ENCODE peak calls at places on chromosomes 1 and 21, in nine cellular contexts. One of them, this sample, is unnamed.

GRCh38 chr1:180597520-180597919 is 34.3 kb upstream of the XPR1 start:
- DNase-seq in stomach: no peak
- DNase-seq in glutamatergic neuron: no peak
- DNase-seq in coronary artery: no peak
- DNase-seq in MCF 10A: no peak
- DNase-seq in HCT116: no peak
- DNase-seq in tibial nerve: no peak
- DNase-seq in HepG2: no peak
- DNase-seq in mesothelial cell of epicardium: no peak
- DNase-seq in this sample: no peak

GRCh38 chr1:27057801-27058647 is 45.4 kb upstream of the TENT5B start:
- DNase-seq in HCT116: no peak
- DNase-seq in MCF 10A: no peak
- DNase-seq in mesothelial cell of epicardium: no peak
- DNase-seq in HepG2: no peak
- DNase-seq in glutamatergic neuron: peak
- DNase-seq in stomach: no peak
- DNase-seq in tibial nerve: no peak
- DNase-seq in coronary artery: no peak
- DNase-seq in this sample: no peak

GRCh38 chr1:165891461-165891860 is 64.0 kb downstream of the UCK2 start:
- DNase-seq in tibial nerve: no peak
- DNase-seq in coronary artery: no peak
- DNase-seq in stomach: no peak
- DNase-seq in HepG2: no peak
- DNase-seq in mesothelial cell of epicardium: no peak
- DNase-seq in MCF 10A: no peak
- DNase-seq in glutamatergic neuron: no peak
- DNase-seq in HCT116: no peak
- DNase-seq in this sample: no peak

GRCh38 chr1:235533476-235534168 is 29.4 kb upstream of the B3GALNT2 start:
- DNase-seq in mesothelial cell of epicardium: no peak
- DNase-seq in tibial nerve: no peak
- DNase-seq in HCT116: no peak
- DNase-seq in HepG2: no peak
- DNase-seq in coronary artery: no peak
- DNase-seq in glutamatergic neuron: no peak
- DNase-seq in MCF 10A: no peak
- DNase-seq in stomach: no peak
- DNase-seq in this sample: no peak

GRCh38 chr1:198268784-198269183 is 112.0 kb downstream of the NEK7 start:
- DNase-seq in glutamatergic neuron: no peak
- DNase-seq in tibial nerve: no peak
- DNase-seq in HCT116: no peak
- DNase-seq in stomach: no peak
- DNase-seq in MCF 10A: no peak
- DNase-seq in HepG2: no peak
- DNase-seq in coronary artery: no peak
- DNase-seq in mesothelial cell of epicardium: no peak
- DNase-seq in this sample: no peak

GRCh38 chr1:153150846-153151245 is at the start of gene SPRR2G:
- DNase-seq in coronary artery: no peak
- DNase-seq in HCT116: no peak
- DNase-seq in MCF 10A: no peak
- DNase-seq in tibial nerve: no peak
- DNase-seq in HepG2: no peak
- DNase-seq in stomach: no peak
- DNase-seq in mesothelial cell of epicardium: no peak
- DNase-seq in glutamatergic neuron: no peak
- DNase-seq in this sample: no peak

GRCh38 chr21:25234857-25235801 is 372.2 kb downstream of the MRPL39 start:
- DNase-seq in tibial nerve: no peak
- DNase-seq in HCT116: no peak
- DNase-seq in glutamatergic neuron: no peak
- DNase-seq in mesothelial cell of epicardium: no peak
- DNase-seq in MCF 10A: no peak
- DNase-seq in HepG2: no peak
- DNase-seq in coronary artery: no peak
- DNase-seq in stomach: no peak
- DNase-seq in this sample: no peak

GRCh38 chr21:44972821-44973220 is 33.0 kb downstream of the SLX9 start:
- DNase-seq in coronary artery: no peak
- DNase-seq in HepG2: no peak
- DNase-seq in tibial nerve: no peak
- DNase-seq in glutamatergic neuron: no peak
- DNase-seq in MCF 10A: no peak
- DNase-seq in HCT116: no peak
- DNase-seq in stomach: no peak
- DNase-seq in mesothelial cell of epicardium: no peak
- DNase-seq in this sample: no peak

GRCh38 chr1:95040032-95040525 is 32.7 kb downstream of the ALG14 start:
- DNase-seq in tibial nerve: no peak
- DNase-seq in HCT116: no peak
- DNase-seq in glutamatergic neuron: no peak
- DNase-seq in HepG2: no peak
- DNase-seq in stomach: no peak
- DNase-seq in coronary artery: no peak
- DNase-seq in MCF 10A: peak
- DNase-seq in mesothelial cell of epicardium: no peak
- DNase-seq in this sample: no peak

GRCh38 chr1:85579619-85580018 is 942 bp upstream of the CCN1 start:
- DNase-seq in glutamatergic neuron: no peak
- DNase-seq in MCF 10A: peak
- DNase-seq in mesothelial cell of epicardium: peak
- DNase-seq in coronary artery: no peak
- DNase-seq in HCT116: no peak
- DNase-seq in HepG2: no peak
- DNase-seq in stomach: no peak
- DNase-seq in tibial nerve: no peak
- DNase-seq in this sample: no peak

DNA sequence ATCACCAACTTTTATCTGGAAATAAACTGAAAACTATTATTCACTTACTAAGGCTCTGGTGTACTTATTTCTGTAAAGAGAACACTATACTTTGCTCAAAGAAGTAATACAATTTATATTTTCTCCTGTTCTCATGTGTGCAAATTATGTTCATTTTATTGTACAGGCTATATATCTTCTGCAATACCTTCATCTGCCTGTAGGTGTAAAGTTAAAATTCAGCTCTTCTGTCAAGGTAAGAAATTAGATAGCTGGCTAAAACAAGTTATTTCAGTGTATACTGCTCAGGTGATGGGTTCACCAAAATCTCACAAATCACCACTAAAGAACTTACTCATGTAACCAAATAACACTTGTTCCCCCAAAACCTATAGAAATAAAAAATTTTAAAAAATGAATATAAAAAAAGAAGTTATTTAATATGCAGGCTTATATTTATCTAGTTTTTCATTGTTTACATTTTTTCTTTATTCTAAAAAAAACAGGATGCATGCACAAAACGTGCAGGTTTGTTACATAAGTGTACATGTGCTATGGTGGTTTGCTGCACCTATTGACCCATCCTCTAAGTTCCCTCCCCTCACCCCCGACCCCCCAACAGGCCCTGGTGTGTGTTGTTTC is 81.5 kb downstream of the PTGER3 start:
- DNase-seq in tibial nerve: no peak
- DNase-seq in HepG2: peak
- DNase-seq in stomach: no peak
- DNase-seq in HCT116: peak
- DNase-seq in glutamatergic neuron: no peak
- DNase-seq in MCF 10A: peak
- DNase-seq in mesothelial cell of epicardium: no peak
- DNase-seq in coronary artery: no peak
- DNase-seq in this sample: no peak
- TF ChIP-seq CTCF in tibial nerve: peak
- TF ChIP-seq CTCF in HepG2: no peak
- TF ChIP-seq CTCF in stomach: no peak
- TF ChIP-seq CTCF in HCT116: peak
- TF ChIP-seq CTCF in glutamatergic neuron: peak
- TF ChIP-seq CTCF in MCF 10A: no peak
- TF ChIP-seq CTCF in mesothelial cell of epicardium: peak
- TF ChIP-seq CTCF in coronary artery: peak
- TF ChIP-seq CTCF in this sample: peak

GRCh38 chr1:156359973-156360372 is 9.0 kb upstream of the RHBG start:
- DNase-seq in tibial nerve: no peak
- DNase-seq in mesothelial cell of epicardium: no peak
- DNase-seq in MCF 10A: peak
- DNase-seq in coronary artery: no peak
- DNase-seq in stomach: no peak
- DNase-seq in HCT116: no peak
- DNase-seq in glutamatergic neuron: no peak
- DNase-seq in HepG2: no peak
- DNase-seq in this sample: no peak
- TF ChIP-seq CTCF in tibial nerve: no peak
- TF ChIP-seq CTCF in mesothelial cell of epicardium: no peak
- TF ChIP-seq CTCF in MCF 10A: no peak
- TF ChIP-seq CTCF in coronary artery: no peak
- TF ChIP-seq CTCF in stomach: no peak
- TF ChIP-seq CTCF in HCT116: peak
- TF ChIP-seq CTCF in glutamatergic neuron: no peak
- TF ChIP-seq CTCF in HepG2: peak
- TF ChIP-seq CTCF in this sample: peak

DNA sequence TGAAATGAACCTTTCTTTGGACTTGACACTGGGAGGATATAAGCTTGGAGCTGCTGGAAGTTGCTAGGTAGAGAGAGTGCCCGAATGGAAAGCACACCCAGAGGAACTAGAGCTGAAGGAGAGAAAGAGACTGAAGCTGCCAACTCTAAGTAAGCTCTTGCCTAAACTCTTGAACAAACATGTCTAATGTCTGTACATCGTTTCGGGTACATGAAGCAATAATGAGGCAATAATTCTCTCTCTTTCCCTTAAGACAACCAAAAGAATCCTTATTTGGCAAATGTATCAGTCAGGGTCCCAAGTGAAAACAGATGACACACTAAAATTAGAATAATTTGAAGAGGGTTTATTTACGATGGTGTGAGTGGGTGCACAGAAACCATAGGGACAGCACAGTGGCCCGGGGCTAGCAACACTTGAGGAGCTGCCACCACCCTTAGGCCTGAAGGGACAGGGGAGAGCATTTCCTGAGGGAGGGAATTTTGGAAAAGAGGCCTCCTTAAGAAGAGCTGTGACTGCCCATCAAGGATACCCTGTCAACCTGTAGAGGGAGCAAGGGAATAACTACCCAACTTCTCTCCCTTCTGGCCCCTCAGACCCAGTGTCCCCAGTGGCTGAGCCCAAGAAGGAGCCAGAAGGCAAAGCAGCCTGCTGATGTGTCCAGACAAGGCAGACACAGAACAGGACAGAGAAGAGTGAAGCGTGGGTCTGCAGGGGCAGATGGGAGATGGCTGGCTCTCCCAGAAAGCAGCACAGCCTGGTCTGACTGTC is 36.1 kb upstream of the KHDRBS1 start:
- DNase-seq in MCF 10A: peak
- DNase-seq in stomach: no peak
- DNase-seq in coronary artery: no peak
- DNase-seq in glutamatergic neuron: peak
- DNase-seq in mesothelial cell of epicardium: no peak
- DNase-seq in HepG2: peak
- DNase-seq in HCT116: peak
- DNase-seq in tibial nerve: no peak
- DNase-seq in this sample: peak
- TF ChIP-seq CTCF in MCF 10A: no peak
- TF ChIP-seq CTCF in stomach: no peak
- TF ChIP-seq CTCF in coronary artery: no peak
- TF ChIP-seq CTCF in glutamatergic neuron: peak
- TF ChIP-seq CTCF in mesothelial cell of epicardium: no peak
- TF ChIP-seq CTCF in HepG2: peak
- TF ChIP-seq CTCF in HCT116: peak
- TF ChIP-seq CTCF in tibial nerve: peak
- TF ChIP-seq CTCF in this sample: peak

DNA sequence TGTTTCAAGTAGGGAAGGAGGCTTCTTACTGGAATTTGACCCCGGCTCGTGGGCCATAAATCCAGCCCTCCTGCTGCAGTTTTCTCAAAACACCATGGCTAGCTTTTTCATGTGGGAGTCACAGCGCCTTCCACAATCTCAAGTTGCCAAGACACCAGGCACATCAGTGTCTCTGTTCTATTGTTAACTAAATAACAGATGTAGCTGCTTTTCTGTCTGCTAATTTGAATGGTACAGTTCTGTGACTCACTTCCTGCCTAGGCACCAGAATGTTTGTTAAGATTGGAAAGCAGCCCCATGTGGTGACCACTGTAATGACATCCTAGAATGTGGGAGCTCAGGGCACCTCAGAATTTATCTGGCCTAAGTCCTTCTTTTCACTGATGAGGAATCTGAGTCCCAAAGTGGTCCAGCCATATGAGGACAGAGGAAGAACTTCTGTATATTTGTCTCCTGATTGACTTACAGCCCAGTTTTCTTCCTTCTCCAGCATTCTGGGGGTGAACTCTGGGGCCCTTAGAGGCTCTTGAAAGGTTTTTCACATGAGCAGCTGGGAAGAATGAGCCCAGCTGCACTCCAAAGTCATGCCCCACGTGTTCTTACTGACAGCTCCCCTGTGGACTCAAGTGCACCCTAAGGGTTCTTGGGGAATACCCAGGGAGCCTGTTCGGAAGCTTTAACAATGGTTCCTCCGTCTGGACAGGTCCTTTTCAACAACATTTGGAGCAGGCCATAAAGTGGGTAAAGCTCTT is 27.5 kb downstream of the TRIM45 start:
- DNase-seq in coronary artery: no peak
- DNase-seq in stomach: no peak
- DNase-seq in tibial nerve: no peak
- DNase-seq in HCT116: peak
- DNase-seq in MCF 10A: peak
- DNase-seq in glutamatergic neuron: no peak
- DNase-seq in HepG2: no peak
- DNase-seq in mesothelial cell of epicardium: no peak
- DNase-seq in this sample: no peak
- TF ChIP-seq CTCF in coronary artery: no peak
- TF ChIP-seq CTCF in stomach: no peak
- TF ChIP-seq CTCF in tibial nerve: no peak
- TF ChIP-seq CTCF in HCT116: peak
- TF ChIP-seq CTCF in MCF 10A: peak
- TF ChIP-seq CTCF in glutamatergic neuron: peak
- TF ChIP-seq CTCF in HepG2: no peak
- TF ChIP-seq CTCF in mesothelial cell of epicardium: peak
- TF ChIP-seq CTCF in this sample: no peak

GRCh38 chr1:231478386-231478785 is 50.1 kb upstream of the TSNAX start:
- DNase-seq in MCF 10A: no peak
- DNase-seq in HCT116: no peak
- DNase-seq in tibial nerve: no peak
- DNase-seq in mesothelial cell of epicardium: no peak
- DNase-seq in HepG2: no peak
- DNase-seq in glutamatergic neuron: no peak
- DNase-seq in coronary artery: no peak
- DNase-seq in stomach: no peak
- DNase-seq in this sample: no peak
- TF ChIP-seq CTCF in MCF 10A: no peak
- TF ChIP-seq CTCF in HCT116: no peak
- TF ChIP-seq CTCF in tibial nerve: no peak
- TF ChIP-seq CTCF in mesothelial cell of epicardium: no peak
- TF ChIP-seq CTCF in HepG2: no peak
- TF ChIP-seq CTCF in glutamatergic neuron: no peak
- TF ChIP-seq CTCF in coronary artery: no peak
- TF ChIP-seq CTCF in stomach: no peak
- TF ChIP-seq CTCF in this sample: no peak